ENCODE peak calls at places on chromosomes 3 and 15, in seven cellular contexts. One of them, this sample, is unnamed.

GRCh38 chr3:186481526-186481925 is 62.7 kb downstream of the CRYGS start:
- DNase-seq in mesothelial cell of epicardium: no peak
- DNase-seq in GM23338: no peak
- DNase-seq in transverse colon: no peak
- DNase-seq in breast epithelium: no peak
- DNase-seq in astrocyte of the spinal cord: no peak
- DNase-seq in AG10803: no peak
- DNase-seq in this sample: no peak

GRCh38 chr15:70036585-70037343 is 61.0 kb downstream of the TLE3 start:
- DNase-seq in GM23338: no peak
- DNase-seq in astrocyte of the spinal cord: no peak
- DNase-seq in transverse colon: peak
- DNase-seq in AG10803: no peak
- DNase-seq in mesothelial cell of epicardium: no peak
- DNase-seq in breast epithelium: peak
- DNase-seq in this sample: no peak

GRCh38 chr15:52417501-52417900 is 111.2 kb downstream of the MYO5A start:
- DNase-seq in astrocyte of the spinal cord: peak
- DNase-seq in AG10803: peak
- DNase-seq in transverse colon: no peak
- DNase-seq in breast epithelium: no peak
- DNase-seq in mesothelial cell of epicardium: no peak
- DNase-seq in GM23338: peak
- DNase-seq in this sample: peak

GRCh38 chr3:53768478-53769459 is 77.5 kb downstream of the CHDH start:
- DNase-seq in breast epithelium: no peak
- DNase-seq in transverse colon: no peak
- DNase-seq in AG10803: no peak
- DNase-seq in mesothelial cell of epicardium: no peak
- DNase-seq in GM23338: no peak
- DNase-seq in astrocyte of the spinal cord: no peak
- DNase-seq in this sample: no peak

GRCh38 chr3:38308456-38308855 is 26.4 kb downstream of the SLC22A14 start:
- DNase-seq in transverse colon: no peak
- DNase-seq in breast epithelium: no peak
- DNase-seq in GM23338: no peak
- DNase-seq in mesothelial cell of epicardium: no peak
- DNase-seq in astrocyte of the spinal cord: no peak
- DNase-seq in AG10803: no peak
- DNase-seq in this sample: no peak

GRCh38 chr3:174951023-174951422 is 91.9 kb downstream of the NAALADL2 start:
- DNase-seq in GM23338: no peak
- DNase-seq in transverse colon: no peak
- DNase-seq in breast epithelium: no peak
- DNase-seq in astrocyte of the spinal cord: peak
- DNase-seq in AG10803: peak
- DNase-seq in mesothelial cell of epicardium: no peak
- DNase-seq in this sample: peak

GRCh38 chr3:62546266-62546665 is 172.9 kb upstream of the FEZF2 start:
- DNase-seq in mesothelial cell of epicardium: no peak
- DNase-seq in transverse colon: no peak
- DNase-seq in GM23338: no peak
- DNase-seq in AG10803: no peak
- DNase-seq in breast epithelium: no peak
- DNase-seq in astrocyte of the spinal cord: no peak
- DNase-seq in this sample: no peak

GRCh38 chr3:64143399-64144130 is 81.7 kb downstream of the PRICKLE2 start:
- DNase-seq in GM23338: no peak
- DNase-seq in transverse colon: no peak
- DNase-seq in breast epithelium: no peak
- DNase-seq in mesothelial cell of epicardium: no peak
- DNase-seq in AG10803: peak
- DNase-seq in astrocyte of the spinal cord: peak
- DNase-seq in this sample: peak

GRCh38 chr15:38252481-38253311 is at the start of gene SPRED1:
- DNase-seq in astrocyte of the spinal cord: no peak
- DNase-seq in breast epithelium: peak
- DNase-seq in transverse colon: peak
- DNase-seq in GM23338: peak
- DNase-seq in AG10803: peak
- DNase-seq in mesothelial cell of epicardium: peak
- DNase-seq in this sample: peak

GRCh38 chr3:139309880-139310279 is 33.9 kb upstream of the MRPS22 start:
- DNase-seq in mesothelial cell of epicardium: no peak
- DNase-seq in GM23338: no peak
- DNase-seq in astrocyte of the spinal cord: peak
- DNase-seq in breast epithelium: no peak
- DNase-seq in AG10803: peak
- DNase-seq in transverse colon: no peak
- DNase-seq in this sample: peak

GRCh38 chr15:74383695-74384565 is 16.5 kb upstream of the CYP11A1 start:
- DNase-seq in AG10803: no peak
- DNase-seq in mesothelial cell of epicardium: no peak
- DNase-seq in transverse colon: no peak
- DNase-seq in astrocyte of the spinal cord: no peak
- DNase-seq in breast epithelium: no peak
- DNase-seq in GM23338: no peak
- DNase-seq in this sample: peak

GRCh38 chr3:126049289-126050049 is 34.5 kb downstream of the SLC41A3 start:
- DNase-seq in AG10803: no peak
- DNase-seq in GM23338: no peak
- DNase-seq in breast epithelium: no peak
- DNase-seq in mesothelial cell of epicardium: no peak
- DNase-seq in astrocyte of the spinal cord: no peak
- DNase-seq in transverse colon: no peak
- DNase-seq in this sample: no peak

GRCh38 chr15:79673416-79674123 is 223.2 kb downstream of the MTHFS start:
- DNase-seq in mesothelial cell of epicardium: no peak
- DNase-seq in AG10803: peak
- DNase-seq in transverse colon: no peak
- DNase-seq in GM23338: peak
- DNase-seq in breast epithelium: no peak
- DNase-seq in astrocyte of the spinal cord: peak
- DNase-seq in this sample: peak

GRCh38 chr3:111747490-111747889 is 111.6 kb upstream of the PHLDB2 start:
- DNase-seq in AG10803: no peak
- DNase-seq in GM23338: no peak
- DNase-seq in transverse colon: no peak
- DNase-seq in astrocyte of the spinal cord: peak
- DNase-seq in breast epithelium: no peak
- DNase-seq in mesothelial cell of epicardium: no peak
- DNase-seq in this sample: peak

GRCh38 chr3:156657862-156658731 is 16.3 kb upstream of the TIPARP start:
- DNase-seq in astrocyte of the spinal cord: no peak
- DNase-seq in mesothelial cell of epicardium: no peak
- DNase-seq in AG10803: no peak
- DNase-seq in GM23338: no peak
- DNase-seq in breast epithelium: no peak
- DNase-seq in transverse colon: peak
- DNase-seq in this sample: no peak

GRCh38 chr15:83106994-83107840 is at the start of gene TM6SF1:
- DNase-seq in transverse colon: no peak
- DNase-seq in AG10803: no peak
- DNase-seq in mesothelial cell of epicardium: peak
- DNase-seq in GM23338: peak
- DNase-seq in breast epithelium: no peak
- DNase-seq in astrocyte of the spinal cord: no peak
- DNase-seq in this sample: no peak

GRCh38 chr15:49471733-49472132 is 48.7 kb downstream of the FGF7 start:
- DNase-seq in astrocyte of the spinal cord: no peak
- DNase-seq in GM23338: no peak
- DNase-seq in AG10803: no peak
- DNase-seq in mesothelial cell of epicardium: no peak
- DNase-seq in transverse colon: peak
- DNase-seq in breast epithelium: no peak
- DNase-seq in this sample: no peak

GRCh38 chr15:66590435-66590834 is 24.6 kb upstream of the LCTL start:
- DNase-seq in mesothelial cell of epicardium: no peak
- DNase-seq in breast epithelium: no peak
- DNase-seq in GM23338: no peak
- DNase-seq in AG10803: no peak
- DNase-seq in transverse colon: no peak
- DNase-seq in astrocyte of the spinal cord: no peak
- DNase-seq in this sample: no peak

GRCh38 chr15:66587749-66588148 is 22.0 kb upstream of the LCTL start:
- DNase-seq in AG10803: no peak
- DNase-seq in mesothelial cell of epicardium: no peak
- DNase-seq in transverse colon: no peak
- DNase-seq in astrocyte of the spinal cord: no peak
- DNase-seq in breast epithelium: no peak
- DNase-seq in GM23338: no peak
- DNase-seq in this sample: no peak

GRCh38 chr15:66587020-66587419 is 21.2 kb upstream of the LCTL start:
- DNase-seq in AG10803: no peak
- DNase-seq in mesothelial cell of epicardium: no peak
- DNase-seq in breast epithelium: no peak
- DNase-seq in transverse colon: no peak
- DNase-seq in GM23338: no peak
- DNase-seq in astrocyte of the spinal cord: no peak
- DNase-seq in this sample: no peak

GRCh38 chr15:66588971-66589370 is 23.2 kb upstream of the LCTL start:
- DNase-seq in AG10803: no peak
- DNase-seq in GM23338: peak
- DNase-seq in mesothelial cell of epicardium: no peak
- DNase-seq in astrocyte of the spinal cord: no peak
- DNase-seq in breast epithelium: no peak
- DNase-seq in transverse colon: no peak
- DNase-seq in this sample: no peak

DNA sequence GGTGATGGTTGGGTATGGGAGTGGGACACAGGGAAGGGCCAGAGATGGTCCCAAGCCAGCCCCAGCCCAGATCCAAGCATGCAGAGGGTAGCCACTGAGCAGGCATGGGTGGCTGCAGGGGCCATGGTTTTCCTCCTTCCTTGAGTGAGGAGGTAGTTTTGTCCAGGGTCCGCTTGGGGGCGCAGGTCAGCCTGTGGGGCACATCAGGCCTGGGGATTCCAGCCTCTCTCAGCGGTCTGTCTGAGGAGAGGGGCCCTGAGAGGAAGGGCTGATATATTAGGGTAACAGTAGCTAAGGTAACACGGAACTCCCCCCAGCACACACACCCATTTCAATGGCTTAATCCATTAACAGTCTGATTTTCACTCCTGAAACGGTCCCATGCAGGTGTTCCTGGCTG is 22.7 kb upstream of the LCTL start:
- DNase-seq in AG10803: no peak
- DNase-seq in breast epithelium: no peak
- DNase-seq in mesothelial cell of epicardium: no peak
- DNase-seq in astrocyte of the spinal cord: no peak
- DNase-seq in transverse colon: no peak
- DNase-seq in GM23338: peak
- DNase-seq in this sample: no peak
- TF ChIP-seq CTCF in AG10803: no peak
- TF ChIP-seq CTCF in breast epithelium: no peak
- TF ChIP-seq CTCF in mesothelial cell of epicardium: no peak
- TF ChIP-seq CTCF in astrocyte of the spinal cord: no peak
- TF ChIP-seq CTCF in transverse colon: no peak
- TF ChIP-seq CTCF in GM23338: peak
- TF ChIP-seq CTCF in this sample: no peak

GRCh38 chr15:69031013-69032001 is 16.8 kb downstream of the NOX5 start:
- DNase-seq in mesothelial cell of epicardium: peak
- DNase-seq in GM23338: peak
- DNase-seq in AG10803: peak
- DNase-seq in breast epithelium: peak
- DNase-seq in astrocyte of the spinal cord: peak
- DNase-seq in transverse colon: peak
- DNase-seq in this sample: peak
- TF ChIP-seq CTCF in mesothelial cell of epicardium: peak
- TF ChIP-seq CTCF in GM23338: peak
- TF ChIP-seq CTCF in AG10803: peak
- TF ChIP-seq CTCF in breast epithelium: no peak
- TF ChIP-seq CTCF in astrocyte of the spinal cord: peak
- TF ChIP-seq CTCF in transverse colon: peak
- TF ChIP-seq CTCF in this sample: peak

GRCh38 chr15:67382723-67383122 is 128.1 kb downstream of the IQCH start:
- DNase-seq in astrocyte of the spinal cord: no peak
- DNase-seq in breast epithelium: no peak
- DNase-seq in GM23338: no peak
- DNase-seq in AG10803: no peak
- DNase-seq in mesothelial cell of epicardium: no peak
- DNase-seq in transverse colon: no peak
- DNase-seq in this sample: no peak

GRCh38 chr15:67386947-67387346 is 132.4 kb downstream of the IQCH start:
- DNase-seq in AG10803: no peak
- DNase-seq in astrocyte of the spinal cord: no peak
- DNase-seq in GM23338: no peak
- DNase-seq in breast epithelium: no peak
- DNase-seq in transverse colon: no peak
- DNase-seq in mesothelial cell of epicardium: no peak
- DNase-seq in this sample: no peak

GRCh38 chr15:67384761-67385160 is 130.2 kb downstream of the IQCH start:
- DNase-seq in mesothelial cell of epicardium: no peak
- DNase-seq in GM23338: no peak
- DNase-seq in breast epithelium: no peak
- DNase-seq in transverse colon: no peak
- DNase-seq in AG10803: no peak
- DNase-seq in astrocyte of the spinal cord: no peak
- DNase-seq in this sample: no peak

GRCh38 chr15:67383903-67384302 is 129.3 kb downstream of the IQCH start:
- DNase-seq in AG10803: peak
- DNase-seq in transverse colon: no peak
- DNase-seq in GM23338: no peak
- DNase-seq in mesothelial cell of epicardium: no peak
- DNase-seq in breast epithelium: no peak
- DNase-seq in astrocyte of the spinal cord: peak
- DNase-seq in this sample: peak

GRCh38 chr15:67385971-67386370 is 131.4 kb downstream of the IQCH start:
- DNase-seq in AG10803: no peak
- DNase-seq in GM23338: no peak
- DNase-seq in transverse colon: no peak
- DNase-seq in mesothelial cell of epicardium: no peak
- DNase-seq in breast epithelium: no peak
- DNase-seq in astrocyte of the spinal cord: no peak
- DNase-seq in this sample: no peak
- TF ChIP-seq CTCF in AG10803: peak
- TF ChIP-seq CTCF in GM23338: peak
- TF ChIP-seq CTCF in transverse colon: no peak
- TF ChIP-seq CTCF in mesothelial cell of epicardium: no peak
- TF ChIP-seq CTCF in breast epithelium: no peak
- TF ChIP-seq CTCF in astrocyte of the spinal cord: peak
- TF ChIP-seq CTCF in this sample: peak

GRCh38 chr15:57288926-57289650 is 87.2 kb upstream of the CGNL1 start:
- DNase-seq in breast epithelium: no peak
- DNase-seq in transverse colon: no peak
- DNase-seq in mesothelial cell of epicardium: no peak
- DNase-seq in astrocyte of the spinal cord: no peak
- DNase-seq in AG10803: peak
- DNase-seq in GM23338: no peak
- DNase-seq in this sample: peak

GRCh38 chr15:57286446-57287127 is 89.7 kb upstream of the CGNL1 start:
- DNase-seq in transverse colon: no peak
- DNase-seq in breast epithelium: no peak
- DNase-seq in mesothelial cell of epicardium: no peak
- DNase-seq in astrocyte of the spinal cord: no peak
- DNase-seq in GM23338: peak
- DNase-seq in AG10803: no peak
- DNase-seq in this sample: no peak

GRCh38 chr15:57290826-57291225 is 85.5 kb upstream of the CGNL1 start:
- DNase-seq in breast epithelium: no peak
- DNase-seq in mesothelial cell of epicardium: no peak
- DNase-seq in AG10803: peak
- DNase-seq in transverse colon: no peak
- DNase-seq in astrocyte of the spinal cord: no peak
- DNase-seq in GM23338: no peak
- DNase-seq in this sample: no peak

GRCh38 chr15:57285386-57285785 is 90.9 kb upstream of the CGNL1 start:
- DNase-seq in astrocyte of the spinal cord: no peak
- DNase-seq in GM23338: no peak
- DNase-seq in transverse colon: no peak
- DNase-seq in AG10803: no peak
- DNase-seq in breast epithelium: no peak
- DNase-seq in mesothelial cell of epicardium: no peak
- DNase-seq in this sample: no peak

GRCh38 chr15:57290192-57290591 is 86.1 kb upstream of the CGNL1 start:
- DNase-seq in breast epithelium: no peak
- DNase-seq in astrocyte of the spinal cord: no peak
- DNase-seq in GM23338: no peak
- DNase-seq in mesothelial cell of epicardium: no peak
- DNase-seq in AG10803: no peak
- DNase-seq in transverse colon: no peak
- DNase-seq in this sample: no peak
- TF ChIP-seq CTCF in breast epithelium: no peak
- TF ChIP-seq CTCF in astrocyte of the spinal cord: no peak
- TF ChIP-seq CTCF in GM23338: no peak
- TF ChIP-seq CTCF in mesothelial cell of epicardium: no peak
- TF ChIP-seq CTCF in AG10803: no peak
- TF ChIP-seq CTCF in transverse colon: no peak
- TF ChIP-seq CTCF in this sample: no peak